ENCODE peak calls at places on chromosomes 13 and 19, in seven cellular contexts. R, P, T, I, V, N and A are unnamed samples.

GRCh38 chr13:110448230-110448629 is 113.3 kb downstream of the RAB20 start:
- DNase-seq in R (no peak), P (no peak), T (no peak), I (no peak), V (peak), N (no peak), A (no peak)

GRCh38 chr19:9498183-9498902 is at the start of gene ZNF560:
- DNase-seq in R (no peak), P (no peak), T (no peak), I (no peak), V (no peak), N (no peak), A (no peak)

GRCh38 chr19:46181386-46181774 is 33.3 kb downstream of the IGFL2 start:
- DNase-seq in R (no peak), P (no peak), T (no peak), I (no peak), V (peak), N (no peak), A (no peak)

GRCh38 chr13:66414196-66414800 is 815.8 kb downstream of the PCDH9 start:
- DNase-seq in R (no peak), P (no peak), T (no peak), I (no peak), V (no peak), N (no peak), A (no peak)

GRCh38 chr13:85864963-85865530 is 65.8 kb upstream of the SLITRK6 start:
- DNase-seq in R (no peak), P (peak), T (peak), I (no peak), V (peak), N (no peak), A (peak)

GRCh38 chr13:110635405-110636002 is 20.2 kb downstream of the NAXD start:
- DNase-seq in R (no peak), P (no peak), T (no peak), I (no peak), V (no peak), N (no peak), A (no peak)

GRCh38 chr19:57558525-57558924 is 1.1 kb downstream of the ZNF550 start:
- DNase-seq in R (no peak), P (no peak), T (no peak), I (no peak), V (no peak), N (no peak), A (no peak)

GRCh38 chr19:34269968-34270621 is 15.7 kb downstream of the GARRE1 start:
- DNase-seq in R (peak), P (no peak), T (peak), I (peak), V (peak), N (peak), A (no peak)

GRCh38 chr19:47324502-47324901 is 7.5 kb upstream of the C5AR2 start:
- DNase-seq in R (no peak), P (no peak), T (peak), I (no peak), V (no peak), N (no peak), A (no peak)

GRCh38 chr13:105341758-105342157 is 1193.7 kb downstream of the EFNB2 start:
- DNase-seq in R (no peak), P (no peak), T (no peak), I (no peak), V (no peak), N (no peak), A (no peak)